ENCODE peak calls at places on chromosomes 2 and 18, in six cellular contexts. Y is heart left ventricle, V is NCI-H2227 treated with DMSO at 0.1 percent for 48 hours, A is dermis microvascular lymphatic vessel endothelial cell, P is right atrium auricular region, G is left colon. S is an unnamed sample.

GRCh38 chr2:29443086-29443485 is 327.9 kb downstream of the CLIP4 start:
- DNase-seq in Y (no peak), V (peak), A (no peak), P (no peak), G (no peak), S (no peak)

GRCh38 chr2:98828793-98829371 is 98.0 kb upstream of the MGAT4A start:
- DNase-seq in Y (no peak), V (no peak), A (no peak), P (no peak), G (no peak), S (no peak)

GRCh38 chr2:95026471-95027368 is 1.2 kb downstream of the MAL start:
- DNase-seq in Y (no peak), V (no peak), A (no peak), P (no peak), G (peak), S (no peak)

GRCh38 chr2:215465246-215465645 is 29.4 kb upstream of the FN1 start:
- DNase-seq in Y (no peak), V (no peak), A (peak), P (no peak), G (no peak), S (no peak)

GRCh38 chr2:191321861-191322662 is 76.9 kb downstream of the MYO1B start:
- DNase-seq in Y (no peak), V (peak), A (peak), P (no peak), G (no peak), S (no peak)

GRCh38 chr2:205386109-205386508 is 296.2 kb upstream of the NRP2 start:
- DNase-seq in Y (no peak), V (no peak), A (no peak), P (no peak), G (no peak), S (no peak)

GRCh38 chr2:168521342-168521741 is 65.3 kb downstream of the CERS6 start:
- DNase-seq in Y (no peak), V (peak), A (peak), P (no peak), G (no peak), S (no peak)

GRCh38 chr2:1665761-1666505 is 78.4 kb downstream of the PXDN start:
- DNase-seq in Y (no peak), V (no peak), A (no peak), P (peak), G (no peak), S (no peak)

GRCh38 chr2:30770791-30771190 is 36.5 kb downstream of the CAPN13 start:
- DNase-seq in Y (no peak), V (no peak), A (no peak), P (peak), G (no peak), S (no peak)

GRCh38 chr2:207123776-207124391 is 41.9 kb downstream of the KLF7 start:
- DNase-seq in Y (peak), V (no peak), A (no peak), P (no peak), G (no peak), S (no peak)

GRCh38 chr18:3037423-3037915 is 24.5 kb upstream of the LPIN2 start:
- DNase-seq in Y (no peak), V (no peak), A (peak), P (peak), G (no peak), S (no peak)

GRCh38 chr2:10035633-10036032 is 7.7 kb upstream of the KLF11 start:
- DNase-seq in Y (peak), V (no peak), A (no peak), P (no peak), G (no peak), S (no peak)

GRCh38 chr2:43623052-43623451 is 14.0 kb upstream of the PLEKHH2 start:
- DNase-seq in Y (peak), V (no peak), A (no peak), P (peak), G (peak), S (no peak)

GRCh38 chr2:215436705-215437570 is 1.1 kb upstream of the FN1 start:
- DNase-seq in Y (no peak), V (no peak), A (peak), P (no peak), G (no peak), S (no peak)

GRCh38 chr2:44880125-44880483 is 61.4 kb upstream of the SIX3 start:
- DNase-seq in Y (no peak), V (no peak), A (no peak), P (no peak), G (no peak), S (no peak)